ENCODE peak calls at places on chromosomes 3 and 15, in ten cellular contexts. One of them, this sample, is unnamed.

GRCh38 chr3:68855620-68856019 is 76.7 kb downstream of the TAFA4 start:
- DNase-seq in natural killer cell: no peak
- DNase-seq in breast epithelium: no peak
- DNase-seq in brain microvascular endothelial cell: no peak
- DNase-seq in activated CD4-positive, alpha-beta T cell treated with anti-CD3 and anti-CD28 coated beads, Interleukin-2, amount 50 U/mL, for 4 hours: no peak
- DNase-seq in kidney tubule cell: no peak
- DNase-seq in EL: no peak
- DNase-seq in neural crest cell: no peak
- DNase-seq in AG09309: no peak
- DNase-seq in NCI-H524: no peak
- DNase-seq in this sample: no peak

GRCh38 chr15:62601779-62602540 is 436.9 kb upstream of the C2CD4B start:
- DNase-seq in AG09309: no peak
- DNase-seq in neural crest cell: no peak
- DNase-seq in breast epithelium: no peak
- DNase-seq in brain microvascular endothelial cell: no peak
- DNase-seq in activated CD4-positive, alpha-beta T cell treated with anti-CD3 and anti-CD28 coated beads, Interleukin-2, amount 50 U/mL, for 4 hours: no peak
- DNase-seq in EL: peak; percentile 29
- DNase-seq in natural killer cell: no peak
- DNase-seq in NCI-H524: no peak
- DNase-seq in kidney tubule cell: no peak
- DNase-seq in this sample: no peak

GRCh38 chr3:186806173-186807055 is at the start of gene RFC4:
- DNase-seq in breast epithelium: peak; percentile 88
- DNase-seq in AG09309: no peak
- DNase-seq in EL: peak; percentile 76
- DNase-seq in kidney tubule cell: peak; percentile 82
- DNase-seq in natural killer cell: peak; percentile 74
- DNase-seq in brain microvascular endothelial cell: peak; percentile 57
- DNase-seq in neural crest cell: peak; percentile 72
- DNase-seq in NCI-H524: peak; percentile 88
- DNase-seq in activated CD4-positive, alpha-beta T cell treated with anti-CD3 and anti-CD28 coated beads, Interleukin-2, amount 50 U/mL, for 4 hours: peak; percentile 79
- DNase-seq in this sample: no peak

GRCh38 chr3:99172736-99173657 is 271.5 kb upstream of the DCBLD2 start:
- DNase-seq in breast epithelium: no peak
- DNase-seq in NCI-H524: peak; percentile 43
- DNase-seq in EL: peak; percentile 77
- DNase-seq in AG09309: peak; percentile 60
- DNase-seq in natural killer cell: no peak
- DNase-seq in neural crest cell: peak; percentile 56
- DNase-seq in kidney tubule cell: peak; percentile 80
- DNase-seq in activated CD4-positive, alpha-beta T cell treated with anti-CD3 and anti-CD28 coated beads, Interleukin-2, amount 50 U/mL, for 4 hours: no peak
- DNase-seq in brain microvascular endothelial cell: peak; percentile 78
- DNase-seq in this sample: peak; percentile 58

GRCh38 chr3:46100812-46101211 is 73.5 kb upstream of the XCR1 start:
- DNase-seq in kidney tubule cell: no peak
- DNase-seq in breast epithelium: no peak
- DNase-seq in natural killer cell: no peak
- DNase-seq in neural crest cell: no peak
- DNase-seq in EL: no peak
- DNase-seq in AG09309: no peak
- DNase-seq in brain microvascular endothelial cell: no peak
- DNase-seq in NCI-H524: no peak
- DNase-seq in activated CD4-positive, alpha-beta T cell treated with anti-CD3 and anti-CD28 coated beads, Interleukin-2, amount 50 U/mL, for 4 hours: no peak
- DNase-seq in this sample: no peak

GRCh38 chr15:59797756-59798604 is 108.9 kb upstream of the BNIP2 start:
- DNase-seq in NCI-H524: no peak
- DNase-seq in activated CD4-positive, alpha-beta T cell treated with anti-CD3 and anti-CD28 coated beads, Interleukin-2, amount 50 U/mL, for 4 hours: no peak
- DNase-seq in breast epithelium: no peak
- DNase-seq in brain microvascular endothelial cell: no peak
- DNase-seq in kidney tubule cell: no peak
- DNase-seq in neural crest cell: no peak
- DNase-seq in natural killer cell: no peak
- DNase-seq in EL: no peak
- DNase-seq in AG09309: no peak
- DNase-seq in this sample: no peak

GRCh38 chr3:134029734-134030381 is at the start of gene SLCO2A1:
- DNase-seq in neural crest cell: peak; percentile 25
- DNase-seq in AG09309: no peak
- DNase-seq in EL: peak; percentile 41
- DNase-seq in activated CD4-positive, alpha-beta T cell treated with anti-CD3 and anti-CD28 coated beads, Interleukin-2, amount 50 U/mL, for 4 hours: no peak
- DNase-seq in NCI-H524: peak; percentile 12
- DNase-seq in kidney tubule cell: peak; percentile 76
- DNase-seq in natural killer cell: no peak
- DNase-seq in brain microvascular endothelial cell: no peak
- DNase-seq in breast epithelium: no peak
- DNase-seq in this sample: no peak

GRCh38 chr3:101942356-101942755 is 93.0 kb downstream of the NFKBIZ start:
- DNase-seq in EL: no peak
- DNase-seq in kidney tubule cell: no peak
- DNase-seq in natural killer cell: no peak
- DNase-seq in AG09309: no peak
- DNase-seq in neural crest cell: no peak
- DNase-seq in activated CD4-positive, alpha-beta T cell treated with anti-CD3 and anti-CD28 coated beads, Interleukin-2, amount 50 U/mL, for 4 hours: no peak
- DNase-seq in breast epithelium: no peak
- DNase-seq in brain microvascular endothelial cell: no peak
- DNase-seq in NCI-H524: no peak
- DNase-seq in this sample: peak; percentile 41

GRCh38 chr15:82698711-82699345 is 10.8 kb downstream of the AP3B2 start:
- DNase-seq in neural crest cell: no peak
- DNase-seq in NCI-H524: no peak
- DNase-seq in EL: no peak
- DNase-seq in brain microvascular endothelial cell: no peak
- DNase-seq in breast epithelium: no peak
- DNase-seq in AG09309: no peak
- DNase-seq in natural killer cell: no peak
- DNase-seq in activated CD4-positive, alpha-beta T cell treated with anti-CD3 and anti-CD28 coated beads, Interleukin-2, amount 50 U/mL, for 4 hours: no peak
- DNase-seq in kidney tubule cell: no peak
- DNase-seq in this sample: no peak

GRCh38 chr3:38140326-38141172 is 2.1 kb downstream of the MYD88 start:
- DNase-seq in brain microvascular endothelial cell: no peak
- DNase-seq in EL: no peak
- DNase-seq in kidney tubule cell: peak; percentile 23
- DNase-seq in NCI-H524: no peak
- DNase-seq in natural killer cell: no peak
- DNase-seq in AG09309: no peak
- DNase-seq in breast epithelium: no peak
- DNase-seq in neural crest cell: no peak
- DNase-seq in activated CD4-positive, alpha-beta T cell treated with anti-CD3 and anti-CD28 coated beads, Interleukin-2, amount 50 U/mL, for 4 hours: no peak
- DNase-seq in this sample: no peak

GRCh38 chr3:14324224-14324944 is 78.0 kb upstream of the SLC6A6 start:
- DNase-seq in neural crest cell: no peak
- DNase-seq in NCI-H524: no peak
- DNase-seq in natural killer cell: no peak
- DNase-seq in AG09309: no peak
- DNase-seq in brain microvascular endothelial cell: peak; percentile 2
- DNase-seq in breast epithelium: no peak
- DNase-seq in EL: peak; percentile 71
- DNase-seq in activated CD4-positive, alpha-beta T cell treated with anti-CD3 and anti-CD28 coated beads, Interleukin-2, amount 50 U/mL, for 4 hours: no peak
- DNase-seq in kidney tubule cell: peak; percentile 58
- DNase-seq in this sample: no peak